ENCODE peak calls at places on chromosomes 3 and 15, in six cellular contexts. Y is CD8-positive, alpha-beta T cell; K is hepatocyte; R is brain microvascular endothelial cell; M is GM23338; B is uterus. C is an unnamed sample.

GRCh38 chr3:4228295-4228694 is 74.9 kb upstream of the SETMAR start:
- DNase-seq in Y (no peak), B (no peak), K (no peak), M (no peak), R (no peak), C (no peak)

GRCh38 chr15:60591491-60592385 is 112.8 kb upstream of the ICE2 start:
- DNase-seq in Y (peak; percentile 70), R (no peak), M (peak; percentile 74), K (peak; percentile 63), B (peak; percentile 34), C (peak; percentile 39)

GRCh38 chr3:14057701-14058100 is 67.0 kb downstream of the CHCHD4 start:
- DNase-seq in B (no peak), K (no peak), R (no peak), Y (no peak), M (no peak), C (no peak)

GRCh38 chr3:155202626-155203025 is 90.9 kb downstream of the STRIT1 start:
- DNase-seq in M (no peak), R (no peak), K (no peak), Y (no peak), B (no peak), C (no peak)

GRCh38 chr3:52827441-52827840 is 3.0 kb downstream of the ITIH4 start:
- DNase-seq in B (no peak), R (peak; percentile 48), M (no peak), K (peak; percentile 31), Y (no peak), C (no peak)

GRCh38 chr3:89571707-89572106 is 464.3 kb downstream of the EPHA3 start:
- DNase-seq in M (no peak), R (no peak), B (no peak), Y (no peak), K (no peak), C (no peak)

GRCh38 chr3:104556372-104557078 is 810.2 kb upstream of the ALCAM start:
- DNase-seq in M (peak; percentile 36), B (no peak), R (no peak), K (no peak), Y (no peak), C (no peak)

GRCh38 chr15:90884719-90885431 is 571 bp downstream of the FES start:
- DNase-seq in R (no peak), K (no peak), Y (no peak), M (no peak), B (no peak), C (no peak)

GRCh38 chr3:152413244-152413643 is 144.5 kb downstream of the MBNL1 start:
- DNase-seq in Y (no peak), K (no peak), M (no peak), B (no peak), R (peak; percentile 23), C (no peak)

GRCh38 chr3:72738752-72739520 is 109.3 kb downstream of the SHQ1 start:
- DNase-seq in K (peak; percentile 74), R (no peak), B (no peak), Y (peak; percentile 85), M (peak; percentile 73), C (peak; percentile 67)

GRCh38 chr15:36407647-36408046 is 171.8 kb upstream of the CDIN1 start:
- DNase-seq in B (no peak), R (peak; percentile 79), M (no peak), Y (no peak), K (no peak), C (no peak)

GRCh38 chr3:185766645-185767323 is 58.1 kb downstream of the IGF2BP2 start:
- DNase-seq in K (no peak), Y (no peak), B (no peak), R (no peak), M (no peak), C (no peak)

GRCh38 chr15:44325568-44325967 is 37.0 kb downstream of the GOLM2 start:
- DNase-seq in B (no peak), M (peak; percentile 69), R (no peak), K (no peak), Y (no peak), C (no peak)

GRCh38 chr3:159919873-159920272 is 68.8 kb upstream of the IL12A start:
- DNase-seq in B (no peak), Y (no peak), K (no peak), M (no peak), R (peak; percentile 38), C (no peak)

GRCh38 chr3:195889843-195890407 is 18.4 kb downstream of the TNK2 start:
- DNase-seq in B (no peak), Y (no peak), M (peak; percentile 63), R (no peak), K (no peak), C (no peak)

GRCh38 chr3:69241769-69242168 is 119.4 kb upstream of the LMOD3 start:
- DNase-seq in B (no peak), M (no peak), K (no peak), R (no peak), Y (no peak), C (no peak)

GRCh38 chr15:30670056-30670455 is 44.1 kb downstream of the ARHGAP11B start:
- DNase-seq in M (no peak), B (no peak), R (peak; percentile 13), K (no peak), Y (no peak), C (no peak)

GRCh38 chr3:43769471-43770425 is 79.0 kb downstream of the ABHD5 start:
- DNase-seq in Y (peak; percentile 86), M (peak; percentile 100), B (peak; percentile 95), R (peak; percentile 97), K (peak; percentile 98), C (peak; percentile 91)

GRCh38 chr3:169901453-169901852 is 9.9 kb upstream of the SAMD7 start:
- DNase-seq in Y (no peak), B (no peak), R (no peak), M (no peak), K (no peak), C (no peak)

GRCh38 chr3:32913790-32914446 is 37.5 kb upstream of the CCR4 start:
- DNase-seq in R (no peak), B (no peak), M (no peak), K (no peak), Y (no peak), C (no peak)

GRCh38 chr3:3665961-3666640 is 133.1 kb upstream of the LRRN1 start:
- DNase-seq in B (no peak), K (no peak), R (no peak), M (no peak), Y (no peak), C (no peak)

GRCh38 chr15:93424131-93424530 is 335.1 kb upstream of the RGMA start:
- DNase-seq in B (no peak), Y (no peak), K (no peak), M (no peak), R (no peak), C (no peak)

GRCh38 chr3:161253711-161254110 is 32.6 kb downstream of the NMD3 start:
- DNase-seq in M (no peak), B (no peak), Y (no peak), K (no peak), R (no peak), C (no peak)

DNA sequence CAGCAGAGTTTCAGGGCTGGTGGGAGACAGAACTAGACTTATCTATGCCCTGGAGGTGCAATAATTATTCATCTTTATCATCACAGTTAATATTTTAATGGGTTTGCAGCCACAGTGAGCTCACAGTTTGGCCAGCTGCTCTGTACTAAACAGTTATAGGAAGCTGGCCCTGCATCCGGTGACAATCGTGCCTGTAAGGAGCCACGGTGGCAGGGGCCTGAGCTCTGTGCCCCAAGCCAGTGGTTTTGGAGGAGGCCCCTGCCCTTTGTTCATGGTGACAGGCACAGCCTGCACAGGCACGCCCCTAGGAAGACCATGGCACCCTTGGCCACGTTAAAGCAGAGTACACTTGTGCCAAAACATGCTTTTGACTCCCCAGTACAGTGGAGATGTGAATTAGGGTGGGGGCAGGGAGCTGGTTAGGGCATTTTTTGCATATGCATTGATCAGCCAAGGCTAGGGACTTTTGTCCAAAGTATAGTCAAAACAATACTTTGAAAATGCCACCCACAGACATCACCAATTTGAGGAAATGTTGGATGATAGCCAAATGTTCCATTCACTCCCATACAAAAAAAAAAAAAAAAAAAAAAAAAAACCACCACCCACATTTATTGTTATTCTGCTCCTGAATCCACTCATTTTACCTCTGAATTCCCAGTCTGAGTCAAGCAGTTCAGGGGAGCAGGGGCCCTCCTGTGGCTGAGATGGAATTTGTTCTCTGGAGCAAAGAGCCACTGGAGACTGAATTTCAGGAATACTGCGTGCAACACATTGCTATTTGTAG is 3.4 kb upstream of the RFTN1 start:
- DNase-seq in B (peak; percentile 70), K (peak; percentile 68), Y (no peak), M (peak; percentile 70), R (no peak), C (no peak)
- H3K4me3 ChIP-seq in B (no peak overlapping the region), K (no peak overlapping the region), Y (no peak overlapping the region), M (no peak overlapping the region), R (no peak overlapping the region), C (no peak overlapping the region)

DNA sequence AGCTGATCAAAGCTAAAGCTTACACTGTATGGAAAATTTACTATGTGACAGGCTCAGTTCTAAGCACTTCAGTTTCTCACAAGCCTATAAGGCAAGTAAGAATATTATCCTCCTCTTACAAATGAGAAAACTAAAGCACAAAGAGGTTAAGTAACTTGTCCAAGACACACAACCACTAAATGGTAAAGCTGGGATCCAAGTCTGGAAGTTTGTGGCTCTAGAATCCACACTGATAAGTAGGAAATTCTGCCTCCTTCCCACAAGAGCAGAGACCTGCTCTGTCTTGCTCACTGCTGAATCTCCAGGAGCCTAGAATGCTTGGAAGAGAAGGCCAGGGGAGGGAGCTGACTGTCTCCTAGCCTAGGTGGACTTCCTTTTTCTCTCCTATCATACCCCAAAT is 60.6 kb downstream of the MAGI1 start:
- DNase-seq in M (no peak), K (no peak), R (no peak), B (no peak), Y (no peak), C (no peak)
- H3K27me3 ChIP-seq in M (no peaks in the 10 kb centered on the region), K (no peaks in the 10 kb centered on the region), R (no peaks in the 10 kb centered on the region), B (no peaks in the 10 kb centered on the region), Y (no peaks in the 10 kb centered on the region), C (no peaks in the 10 kb centered on the region)

GRCh38 chr3:87488725-87489124 is 212.3 kb upstream of the POU1F1 start:
- DNase-seq in K (no peak), R (no peak), B (no peak), M (no peak), Y (no peak), C (no peak)

GRCh38 chr3:87494264-87494663 is 217.9 kb upstream of the POU1F1 start:
- DNase-seq in B (no peak), K (no peak), M (no peak), Y (no peak), R (no peak), C (no peak)

GRCh38 chr3:87489892-87490291 is 213.5 kb upstream of the POU1F1 start:
- DNase-seq in Y (no peak), M (no peak), R (no peak), B (no peak), K (no peak), C (no peak)

GRCh38 chr3:87495946-87496345 is 219.6 kb upstream of the POU1F1 start:
- DNase-seq in K (no peak), R (no peak), B (no peak), Y (no peak), M (no peak), C (no peak)

DNA sequence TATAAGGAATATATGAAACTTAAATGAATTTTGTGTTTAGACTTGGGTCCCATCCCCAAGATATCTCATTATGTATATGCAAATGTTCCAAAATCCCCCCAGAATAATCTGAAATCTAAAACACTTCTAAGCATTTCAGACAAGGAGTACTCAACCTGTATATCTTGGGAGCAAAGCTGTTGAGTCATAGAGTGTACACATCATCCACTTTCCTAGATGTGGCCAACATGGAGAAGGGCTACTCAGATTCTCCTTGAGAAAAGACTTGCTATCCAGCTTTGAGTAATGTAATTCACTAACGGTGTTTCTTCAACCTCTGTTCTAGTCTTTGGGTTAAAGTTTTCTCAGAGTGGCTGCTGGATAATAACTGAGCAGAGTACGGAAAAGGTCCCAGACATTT is 215.5 kb upstream of the POU1F1 start:
- DNase-seq in R (no peak), Y (no peak), M (no peak), B (no peak), K (no peak), C (no peak)
- H3K4me3 ChIP-seq in R (no peak overlapping the region), Y (no peak overlapping the region), M (no peak overlapping the region), B (no peak overlapping the region), K (no peak overlapping the region), C (no peak overlapping the region)

GRCh38 chr3:184513276-184514150 is 48.1 kb upstream of the EPHB3 start:
- DNase-seq in K (peak; percentile 93), M (peak; percentile 96), B (peak; percentile 85), R (peak; percentile 65), Y (peak; percentile 89), C (peak; percentile 90)
- H3K27me3 ChIP-seq in K (peaks cover 64% of the 10 kb centered on the region), M (peaks cover 41% of the 10 kb centered on the region), B (no peaks in the 10 kb centered on the region), R (peaks cover 50% of the 10 kb centered on the region), Y (peaks cover 8% of the 10 kb centered on the region), C (no peaks in the 10 kb centered on the region)